ENCODE peak calls at places on chromosomes 11 and 22, in seven cellular contexts. R, L, O, Z, K, X and M are unnamed samples.
A peak's percentile ranks its signal among the peaks of the same experiment; 100 is the strongest.

GRCh38 chr11:98734686-98735085 is 286.1 kb upstream of the CNTN5 start:
- DNase-seq in O (no peak), R (no peak), Z (no peak), X (no peak), K (no peak), L (no peak), M (no peak)

GRCh38 chr11:124584681-124585372 is 15.0 kb downstream of the OR8A1 start:
- DNase-seq in X (no peak), K (no peak), O (no peak), Z (no peak), L (no peak), R (no peak), M (no peak)

GRCh38 chr11:45877221-45877620 is 8.2 kb upstream of the MAPK8IP1 start:
- DNase-seq in L (no peak), R (no peak), X (no peak), O (no peak), Z (no peak), K (no peak), M (no peak)

GRCh38 chr11:61828629-61829407 is 718 bp downstream of the FADS2 start:
- DNase-seq in K (peak; percentile 52), X (peak; percentile 80), L (peak; percentile 53), R (peak; percentile 27), Z (peak; percentile 19), O (no peak), M (no peak)

GRCh38 chr11:123046473-123047264 is 15.3 kb downstream of the HSPA8 start:
- DNase-seq in Z (no peak), L (no peak), O (no peak), K (no peak), X (no peak), R (no peak), M (no peak)

GRCh38 chr11:15826008-15826650 is 530.2 kb downstream of the SOX6 start:
- DNase-seq in O (no peak), X (no peak), K (no peak), R (no peak), L (no peak), Z (no peak), M (no peak)

GRCh38 chr11:71198823-71199165 is 53.6 kb downstream of the SHANK2 start:
- DNase-seq in L (no peak), Z (no peak), O (no peak), X (no peak), K (no peak), R (no peak), M (no peak)

GRCh38 chr11:118895093-118896039 is 11.7 kb downstream of the CXCR5 start:
- DNase-seq in O (no peak), L (peak; percentile 8), R (peak; percentile 75), K (peak; percentile 59), Z (no peak), X (peak; percentile 77), M (peak; percentile 88)

GRCh38 chr11:31509017-31509411 is 408 bp downstream of the IMMP1L start:
- DNase-seq in L (no peak), K (no peak), X (peak; percentile 8), O (peak; percentile 64), Z (no peak), R (no peak), M (no peak)

GRCh38 chr22:18063311-18063710 is 14.5 kb upstream of the PEX26 start:
- DNase-seq in O (no peak), X (no peak), L (no peak), R (no peak), K (no peak), Z (no peak), M (no peak)

GRCh38 chr22:38697055-38697980 is 3.4 kb downstream of the JOSD1 start:
- DNase-seq in R (no peak), Z (no peak), L (no peak), O (no peak), K (no peak), X (no peak), M (no peak)

GRCh38 chr11:34358258-34358665 is 452 bp upstream of the ABTB2 start:
- DNase-seq in O (no peak), L (peak; percentile 79), X (peak; percentile 50), K (no peak), Z (no peak), R (no peak), M (no peak)

GRCh38 chr11:12526789-12527188 is 147.4 kb upstream of the TEAD1 start:
- DNase-seq in R (no peak), X (no peak), L (no peak), O (no peak), Z (peak; percentile 82), K (no peak), M (no peak)

GRCh38 chr22:20904008-20904979 is 12.9 kb upstream of the CRKL start:
- DNase-seq in L (no peak), Z (peak; percentile 93), X (no peak), K (no peak), O (no peak), R (no peak), M (no peak)

GRCh38 chr11:35237345-35237744 is 98.4 kb downstream of the CD44 start:
- DNase-seq in K (no peak), X (no peak), R (no peak), L (no peak), O (no peak), Z (no peak), M (no peak)

GRCh38 chr22:43378011-43378704 is 33.7 kb upstream of the MPPED1 start:
- DNase-seq in O (no peak), Z (no peak), X (peak; percentile 43), L (no peak), R (no peak), K (no peak), M (no peak)

GRCh38 chr11:123577081-123577598 is 77.3 kb downstream of the SCN3B start:
- DNase-seq in Z (peak; percentile 77), K (peak; percentile 63), L (peak; percentile 60), R (peak; percentile 72), O (no peak), X (peak; percentile 61), M (peak; percentile 53)

GRCh38 chr11:110106713-110107274 is 13.6 kb downstream of the ZC3H12C start:
- DNase-seq in L (no peak), K (no peak), Z (no peak), R (no peak), O (no peak), X (no peak), M (no peak)